ENCODE peak calls at places on chromosome 5, in four cellular contexts. One of them, this sample, is unnamed. For H3K4me1, the result is how much of the 10 kb centered on the place peaks cover.

GRCh38 chr5:10552183-10553143 is 11.4 kb upstream of the ANKRD33B start:
- DNase-seq in colonic mucosa: no peak
- DNase-seq in prostate gland: no peak
- DNase-seq in heart right ventricle: no peak
- DNase-seq in this sample: no peak

GRCh38 chr5:108061941-108062340 is 320.0 kb downstream of the FBXL17 start:
- DNase-seq in colonic mucosa: no peak
- DNase-seq in heart right ventricle: no peak
- DNase-seq in prostate gland: no peak
- DNase-seq in this sample: no peak

GRCh38 chr5:78888580-78889187 is 96.4 kb downstream of the ARSB start:
- DNase-seq in heart right ventricle: peak
- DNase-seq in colonic mucosa: no peak
- DNase-seq in prostate gland: no peak
- DNase-seq in this sample: no peak

GRCh38 chr5:119537704-119538103 is 85.4 kb downstream of the HSD17B4 start:
- DNase-seq in prostate gland: no peak
- DNase-seq in heart right ventricle: no peak
- DNase-seq in colonic mucosa: no peak
- DNase-seq in this sample: peak

GRCh38 chr5:122053181-122054109 is 24.6 kb downstream of the LOX start:
- DNase-seq in heart right ventricle: peak
- DNase-seq in prostate gland: no peak
- DNase-seq in colonic mucosa: no peak
- DNase-seq in this sample: peak

GRCh38 chr5:53109041-53109435 is 519 bp downstream of the MOCS2 start:
- DNase-seq in colonic mucosa: peak
- DNase-seq in heart right ventricle: no peak
- DNase-seq in prostate gland: peak
- DNase-seq in this sample: peak

GRCh38 chr5:76664065-76664464 is 40.9 kb upstream of the F2RL2 start:
- DNase-seq in prostate gland: no peak
- DNase-seq in heart right ventricle: no peak
- DNase-seq in colonic mucosa: no peak
- DNase-seq in this sample: no peak

GRCh38 chr5:80070338-80071056 is 35.3 kb downstream of the THBS4 start:
- DNase-seq in heart right ventricle: no peak
- DNase-seq in prostate gland: no peak
- DNase-seq in colonic mucosa: no peak
- DNase-seq in this sample: no peak

GRCh38 chr5:162721125-162721524 is 653.6 kb downstream of the GABRG2 start:
- DNase-seq in colonic mucosa: no peak
- DNase-seq in prostate gland: no peak
- DNase-seq in heart right ventricle: no peak
- DNase-seq in this sample: no peak

GRCh38 chr5:159341914-159342313 is 11.6 kb upstream of the IL12B start:
- DNase-seq in heart right ventricle: peak
- DNase-seq in colonic mucosa: peak
- DNase-seq in prostate gland: peak
- DNase-seq in this sample: peak

GRCh38 chr5:56588636-56589485 is 226.5 kb upstream of the MAP3K1 start:
- DNase-seq in heart right ventricle: peak
- DNase-seq in colonic mucosa: peak
- DNase-seq in prostate gland: no peak
- DNase-seq in this sample: peak

GRCh38 chr5:10333154-10334006 is 20.1 kb upstream of the MARCHF6 start:
- DNase-seq in prostate gland: no peak
- DNase-seq in colonic mucosa: peak
- DNase-seq in heart right ventricle: no peak
- DNase-seq in this sample: peak

GRCh38 chr5:38776494-38776893 is 69.3 kb upstream of the OSMR start:
- DNase-seq in colonic mucosa: no peak
- DNase-seq in heart right ventricle: no peak
- DNase-seq in prostate gland: no peak
- DNase-seq in this sample: no peak

GRCh38 chr5:175840050-175840841 is 31.1 kb upstream of the CPLX2 start:
- DNase-seq in heart right ventricle: no peak
- DNase-seq in prostate gland: no peak
- DNase-seq in colonic mucosa: no peak
- DNase-seq in this sample: no peak

GRCh38 chr5:170269579-170269978 is 28.0 kb downstream of the LCP2 start:
- DNase-seq in prostate gland: no peak
- DNase-seq in colonic mucosa: no peak
- DNase-seq in heart right ventricle: no peak
- DNase-seq in this sample: no peak

GRCh38 chr5:50667079-50667652 is 729 bp downstream of the PARP8 start:
- DNase-seq in prostate gland: peak
- DNase-seq in heart right ventricle: peak
- DNase-seq in colonic mucosa: peak
- DNase-seq in this sample: peak

GRCh38 chr5:616342-617039 is 4.4 kb downstream of the CEP72 start:
- DNase-seq in heart right ventricle: no peak
- DNase-seq in colonic mucosa: no peak
- DNase-seq in prostate gland: no peak
- DNase-seq in this sample: peak
- TF ChIP-seq CTCF in heart right ventricle: no peak
- TF ChIP-seq CTCF in colonic mucosa: no peak
- TF ChIP-seq CTCF in prostate gland: no peak
- TF ChIP-seq CTCF in this sample: no peak

GRCh38 chr5:151101151-151101550 is 20.3 kb upstream of the TNIP1 start:
- DNase-seq in heart right ventricle: no peak
- DNase-seq in prostate gland: no peak
- DNase-seq in colonic mucosa: no peak
- DNase-seq in this sample: peak
- H3K27ac ChIP-seq in heart right ventricle: peak
- H3K27ac ChIP-seq in prostate gland: no peak
- H3K27ac ChIP-seq in colonic mucosa: peak
- H3K27ac ChIP-seq in this sample: peak

GRCh38 chr5:172145870-172146747 is 41.9 kb downstream of the STK10 start:
- DNase-seq in colonic mucosa: peak
- DNase-seq in prostate gland: no peak
- DNase-seq in heart right ventricle: no peak
- DNase-seq in this sample: no peak
- H3K4me1 ChIP-seq in colonic mucosa: under half
- H3K4me1 ChIP-seq in prostate gland: under half
- H3K4me1 ChIP-seq in heart right ventricle: half or more
- H3K4me1 ChIP-seq in this sample: under half

GRCh38 chr5:132180134-132180745 is 47.4 kb downstream of the P4HA2 start:
- DNase-seq in prostate gland: no peak
- DNase-seq in heart right ventricle: peak
- DNase-seq in colonic mucosa: peak
- DNase-seq in this sample: peak

GRCh38 chr5:132177691-132178149 is 49.9 kb downstream of the P4HA2 start:
- DNase-seq in prostate gland: no peak
- DNase-seq in colonic mucosa: no peak
- DNase-seq in heart right ventricle: no peak
- DNase-seq in this sample: no peak

GRCh38 chr5:132179410-132179809 is 48.2 kb downstream of the P4HA2 start:
- DNase-seq in prostate gland: no peak
- DNase-seq in heart right ventricle: no peak
- DNase-seq in colonic mucosa: no peak
- DNase-seq in this sample: no peak

GRCh38 chr5:132176543-132176945 is 51.1 kb downstream of the P4HA2 start:
- DNase-seq in prostate gland: no peak
- DNase-seq in heart right ventricle: no peak
- DNase-seq in colonic mucosa: no peak
- DNase-seq in this sample: no peak

DNA sequence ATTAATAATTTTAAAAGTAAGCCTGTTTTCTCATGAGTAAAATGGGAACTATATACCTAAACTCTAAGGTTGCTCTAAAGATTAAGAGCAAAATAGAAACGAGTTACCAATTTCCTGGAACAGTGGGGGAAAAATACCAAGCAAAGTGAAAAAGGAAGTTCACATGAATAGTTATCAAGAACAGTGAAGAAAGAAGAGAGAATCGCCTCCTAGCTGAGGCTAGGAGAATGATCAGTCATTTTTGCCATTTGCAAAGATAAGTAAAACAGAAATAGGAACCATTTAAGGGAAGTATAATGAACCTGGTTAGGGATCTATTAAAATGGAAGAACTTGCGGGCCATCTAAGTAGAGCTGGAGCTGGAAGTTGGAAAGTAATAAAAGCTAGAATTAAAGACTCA is 50.7 kb downstream of the P4HA2 start:
- DNase-seq in prostate gland: no peak
- DNase-seq in colonic mucosa: no peak
- DNase-seq in heart right ventricle: no peak
- DNase-seq in this sample: no peak
- TF ChIP-seq CTCF in prostate gland: no peak
- TF ChIP-seq CTCF in colonic mucosa: no peak
- TF ChIP-seq CTCF in heart right ventricle: no peak
- TF ChIP-seq CTCF in this sample: no peak

DNA sequence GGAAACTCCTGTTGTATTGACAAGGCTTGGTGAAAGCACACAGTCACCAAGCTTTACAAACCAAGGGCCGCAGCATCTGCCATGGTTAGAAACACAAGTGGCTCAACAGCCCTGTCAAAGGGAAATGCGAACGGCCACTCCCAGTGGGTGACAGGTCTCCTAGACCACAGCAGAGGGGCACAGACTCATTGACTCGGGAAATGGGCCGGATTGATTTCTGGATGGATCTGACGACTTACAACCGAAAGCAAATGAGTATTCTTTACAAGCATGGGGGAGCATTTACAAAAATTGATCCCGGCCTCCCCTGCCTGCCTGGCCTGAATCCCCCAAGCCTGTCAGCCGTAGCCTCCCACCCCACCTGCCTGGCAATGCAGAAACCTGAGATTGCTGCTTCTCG is 48.2 kb downstream of the ADAMTS2 start:
- DNase-seq in colonic mucosa: no peak
- DNase-seq in prostate gland: no peak
- DNase-seq in heart right ventricle: no peak
- DNase-seq in this sample: no peak
- H3K27ac ChIP-seq in colonic mucosa: no peak
- H3K27ac ChIP-seq in prostate gland: no peak
- H3K27ac ChIP-seq in heart right ventricle: no peak
- H3K27ac ChIP-seq in this sample: no peak

GRCh38 chr5:123090641-123091257 is 1.7 kb downstream of the PRDM6 start:
- DNase-seq in colonic mucosa: no peak
- DNase-seq in heart right ventricle: no peak
- DNase-seq in prostate gland: no peak
- DNase-seq in this sample: no peak

GRCh38 chr5:123089572-123089970 is 530 bp downstream of the PRDM6 start:
- DNase-seq in prostate gland: no peak
- DNase-seq in colonic mucosa: no peak
- DNase-seq in heart right ventricle: no peak
- DNase-seq in this sample: no peak

GRCh38 chr5:123088031-123088805 is 823 bp upstream of the PRDM6 start:
- DNase-seq in prostate gland: no peak
- DNase-seq in colonic mucosa: no peak
- DNase-seq in heart right ventricle: no peak
- DNase-seq in this sample: no peak

GRCh38 chr5:123091258-123091987 is 2.4 kb downstream of the PRDM6 start:
- DNase-seq in prostate gland: no peak
- DNase-seq in colonic mucosa: no peak
- DNase-seq in heart right ventricle: no peak
- DNase-seq in this sample: no peak

DNA sequence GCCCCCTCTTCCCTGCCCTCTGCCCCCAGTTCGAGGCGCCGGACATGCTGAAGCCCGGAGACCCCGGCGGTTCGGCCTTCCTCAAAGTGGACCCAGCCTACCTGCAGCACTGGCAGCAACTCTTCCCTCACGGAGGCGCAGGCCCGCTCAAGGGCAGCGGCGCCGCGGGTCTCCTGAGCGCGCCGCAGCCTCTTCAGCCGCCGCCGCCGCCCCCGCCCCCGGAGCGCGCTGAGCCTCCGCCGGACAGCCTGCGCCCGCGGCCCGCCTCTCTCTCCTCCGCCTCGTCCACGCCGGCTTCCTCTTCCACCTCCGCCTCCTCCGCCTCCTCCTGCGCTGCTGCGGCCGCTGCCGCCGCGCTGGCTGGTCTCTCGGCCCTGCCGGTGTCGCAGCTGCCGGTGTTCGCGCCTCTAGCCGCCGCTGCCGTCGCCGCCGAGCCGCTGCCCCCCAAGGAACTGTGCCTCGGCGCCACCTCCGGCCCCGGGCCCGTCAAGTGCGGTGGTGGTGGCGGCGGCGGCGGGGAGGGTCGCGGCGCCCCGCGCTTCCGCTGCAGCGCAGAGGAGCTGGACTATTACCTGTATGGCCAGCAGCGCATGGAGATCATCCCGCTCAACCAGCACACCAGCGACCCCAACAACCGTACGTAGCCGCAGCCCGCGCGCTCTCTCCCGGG is 1.1 kb downstream of the PRDM6 start:
- DNase-seq in colonic mucosa: no peak
- DNase-seq in prostate gland: no peak
- DNase-seq in heart right ventricle: no peak
- DNase-seq in this sample: no peak
- H3K4me1 ChIP-seq in colonic mucosa: under half
- H3K4me1 ChIP-seq in prostate gland: under half
- H3K4me1 ChIP-seq in heart right ventricle: under half
- H3K4me1 ChIP-seq in this sample: under half

GRCh38 chr5:74216012-74216411 is 424.5 kb downstream of the ENC1 start:
- DNase-seq in heart right ventricle: no peak
- DNase-seq in prostate gland: no peak
- DNase-seq in colonic mucosa: no peak
- DNase-seq in this sample: no peak

GRCh38 chr5:74209566-74209965 is 431.0 kb downstream of the ENC1 start:
- DNase-seq in heart right ventricle: no peak
- DNase-seq in prostate gland: no peak
- DNase-seq in colonic mucosa: no peak
- DNase-seq in this sample: no peak

GRCh38 chr5:74206571-74207550 is 433.7 kb downstream of the ENC1 start:
- DNase-seq in colonic mucosa: peak
- DNase-seq in prostate gland: peak
- DNase-seq in heart right ventricle: peak
- DNase-seq in this sample: peak

DNA sequence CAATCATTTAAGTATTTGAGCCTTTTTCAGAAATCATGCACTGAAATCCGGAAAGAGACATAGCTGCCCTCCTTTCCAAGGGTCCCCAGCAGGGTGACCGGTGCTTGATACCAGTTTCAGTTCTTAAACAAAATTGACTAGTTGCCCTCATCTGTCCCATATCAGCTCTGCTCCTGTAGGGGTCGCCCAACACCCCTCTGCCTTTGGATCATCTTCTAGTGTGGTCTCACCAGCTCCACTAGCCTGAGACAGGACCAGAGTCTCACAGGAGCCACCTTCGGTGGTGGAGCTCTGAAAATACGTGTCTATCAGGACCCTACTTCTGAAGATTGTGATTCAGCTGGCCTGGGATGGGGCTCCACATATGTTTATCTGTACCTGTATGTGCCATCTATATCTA is 428.2 kb downstream of the ENC1 start:
- DNase-seq in heart right ventricle: no peak
- DNase-seq in prostate gland: no peak
- DNase-seq in colonic mucosa: no peak
- DNase-seq in this sample: peak
- TF ChIP-seq CTCF in heart right ventricle: no peak
- TF ChIP-seq CTCF in prostate gland: no peak
- TF ChIP-seq CTCF in colonic mucosa: peak
- TF ChIP-seq CTCF in this sample: no peak